ENCODE peak calls at places on chromosomes 13 and 19, in nine cellular contexts. H is aorta; U is thoracic aorta; K is WERI-Rb-1; I is CD4-positive, CD25-positive, alpha-beta regulatory T cell; M is brain microvascular endothelial cell; Z is AG04450; P is sigmoid colon; T is HCT116. X is an unnamed sample.

GRCh38 chr19:18230941-18231734 is 4.9 kb upstream of the PDE4C start:
- DNase-seq in H (no peak), U (no peak), K (no peak), I (no peak), M (peak), Z (no peak), P (no peak), T (no peak), X (no peak)

GRCh38 chr19:48480151-48480475 is 10.9 kb downstream of the CYTH2 start:
- DNase-seq in H (peak), U (no peak), K (no peak), I (no peak), M (no peak), Z (no peak), P (peak), T (no peak), X (no peak)

GRCh38 chr13:40103864-40104263 is 448.4 kb downstream of the COG6 start:
- DNase-seq in H (no peak), U (no peak), K (no peak), I (no peak), M (no peak), Z (no peak), P (no peak), T (no peak), X (no peak)

GRCh38 chr19:52198678-52199077 is 8.8 kb downstream of the PPP2R1A start:
- DNase-seq in H (no peak), U (no peak), K (no peak), I (no peak), M (no peak), Z (no peak), P (no peak), T (no peak), X (no peak)

GRCh38 chr13:21149568-21149967 is 26.8 kb downstream of the SKA3 start:
- DNase-seq in H (no peak), U (no peak), K (no peak), I (no peak), M (no peak), Z (no peak), P (no peak), T (no peak), X (no peak)

GRCh38 chr19:34305221-34306058 is 51.1 kb downstream of the GARRE1 start:
- DNase-seq in H (no peak), U (no peak), K (no peak), I (no peak), M (no peak), Z (no peak), P (no peak), T (no peak), X (no peak)

GRCh38 chr19:15436826-15437110 is 13.0 kb downstream of the WIZ start:
- DNase-seq in H (no peak), U (no peak), K (no peak), I (no peak), M (no peak), Z (no peak), P (no peak), T (no peak), X (no peak)

GRCh38 chr13:27455331-27455855 is 5.0 kb upstream of the MTIF3 start:
- DNase-seq in H (no peak), U (no peak), K (no peak), I (no peak), M (no peak), Z (no peak), P (no peak), T (no peak), X (no peak)

GRCh38 chr13:59024434-59024833 is 1139.3 kb downstream of the DIAPH3 start:
- DNase-seq in H (no peak), U (no peak), K (no peak), I (no peak), M (peak), Z (no peak), P (no peak), T (no peak), X (no peak)

GRCh38 chr19:49056101-49056901 is 1.2 kb downstream of the CGB7 start:
- DNase-seq in H (peak), U (no peak), K (peak), I (peak), M (peak), Z (no peak), P (no peak), T (peak), X (no peak)

GRCh38 chr19:35170359-35171061 is 16.0 kb downstream of the FXYD5 start:
- DNase-seq in H (no peak), U (no peak), K (no peak), I (no peak), M (no peak), Z (no peak), P (peak), T (no peak), X (no peak)

GRCh38 chr19:5308471-5309437 is 31.9 kb downstream of the PTPRS start:
- DNase-seq in H (peak), U (peak), K (no peak), I (no peak), M (peak), Z (peak), P (peak), T (peak), X (peak)

GRCh38 chr13:99354371-99354951 is 47.3 kb upstream of the GPR183 start:
- DNase-seq in H (no peak), U (no peak), K (no peak), I (no peak), M (no peak), Z (no peak), P (no peak), T (no peak), X (no peak)

GRCh38 chr19:35284153-35285140 is 2.1 kb downstream of the HAMP start:
- DNase-seq in H (no peak), U (no peak), K (no peak), I (no peak), M (no peak), Z (no peak), P (no peak), T (no peak), X (no peak)

DNA sequence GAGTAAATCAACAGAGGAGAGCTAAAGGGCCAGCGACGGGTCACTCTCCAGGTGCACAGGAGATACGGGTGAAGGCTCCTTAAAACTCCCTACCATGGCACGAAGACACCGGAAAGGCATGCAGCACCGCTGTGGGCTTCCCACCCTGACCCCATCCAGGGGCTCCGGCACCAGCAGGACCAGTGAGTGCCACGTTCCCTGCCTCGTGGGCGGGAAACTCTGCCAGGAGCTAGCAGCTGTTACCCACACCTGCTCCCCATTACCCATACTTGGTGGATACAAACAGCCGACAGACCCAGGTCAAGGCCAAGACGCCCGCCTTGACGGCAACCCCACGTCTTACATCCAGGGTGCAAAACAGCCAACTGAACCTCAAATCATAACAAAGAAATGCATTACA is 56.7 kb downstream of the GNG7 start:
- DNase-seq in H (no peak), U (no peak), K (no peak), I (no peak), M (no peak), Z (no peak), P (no peak), T (no peak), X (no peak)
- H3K4me3 ChIP-seq in H (no peak), U (no peak), K (no peak), I (no peak), M (no peak), Z (no peak), P (no peak), T (no peak), X (no peak)

DNA sequence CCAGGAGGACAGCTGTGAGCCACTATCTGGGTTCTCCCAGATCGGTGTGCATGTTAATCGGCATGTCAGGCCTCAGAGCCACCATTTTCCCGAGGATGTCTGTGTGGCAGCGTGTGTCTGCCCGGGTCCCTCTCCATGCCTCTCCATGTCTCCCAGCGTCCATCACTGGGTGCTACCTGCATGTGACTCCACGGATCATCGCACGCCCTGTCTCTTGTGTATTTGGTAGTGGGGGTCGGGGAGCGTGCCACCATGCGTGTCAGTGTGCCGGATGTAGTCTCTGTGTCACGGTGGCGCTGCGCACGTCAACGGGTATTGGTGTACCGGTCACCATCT is 5.9 kb downstream of the NFIX start:
- DNase-seq in H (no peak), U (no peak), K (no peak), I (no peak), M (no peak), Z (no peak), P (no peak), T (no peak), X (no peak)
- H3K27ac ChIP-seq in H (peak), U (peak), K (no peak), I (no peak), M (no peak), Z (no peak), P (peak), T (no peak), X (peak)

GRCh38 chr13:75803175-75803611 is 167.1 kb downstream of the LMO7 start:
- DNase-seq in H (no peak), U (no peak), K (no peak), I (no peak), M (no peak), Z (no peak), P (no peak), T (no peak), X (no peak)
- H3K4me3 ChIP-seq in H (no peak), U (peak), K (no peak), I (peak), M (no peak), Z (no peak), P (no peak), T (no peak), X (no peak)

DNA sequence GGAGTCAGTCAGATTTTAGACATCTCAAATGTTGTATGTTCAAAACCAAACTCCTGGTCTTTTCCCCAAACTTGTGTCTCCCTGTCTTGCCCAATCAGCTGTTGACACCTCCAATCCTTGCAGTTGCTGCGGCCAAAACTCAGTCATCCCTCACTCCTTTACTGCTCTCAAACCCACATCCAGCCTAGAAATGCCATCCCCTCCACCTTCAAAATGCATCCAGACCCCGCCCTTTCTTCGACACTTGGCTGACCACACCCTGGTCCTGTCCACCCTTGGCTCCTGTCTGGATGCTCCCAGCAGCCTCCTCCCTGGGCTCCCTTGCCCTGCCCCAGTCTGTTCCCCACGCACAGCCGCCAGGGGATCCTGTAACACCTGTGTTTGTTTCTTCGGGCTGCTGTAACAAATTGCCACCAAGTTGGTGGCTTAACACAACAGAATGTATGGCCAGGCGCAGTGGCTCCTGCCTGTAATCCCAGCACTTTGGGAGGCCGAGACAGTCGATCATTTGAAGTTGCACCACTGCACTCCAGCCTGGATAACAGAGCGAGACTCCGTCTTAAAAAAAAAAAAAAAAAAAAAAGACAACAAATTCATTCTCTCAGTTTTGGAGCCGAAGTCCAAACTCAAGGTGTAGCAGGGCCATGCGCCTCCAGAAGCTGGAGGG is 11.7 kb downstream of the PLD3 start:
- DNase-seq in H (no peak), U (no peak), K (peak), I (no peak), M (no peak), Z (no peak), P (no peak), T (no peak), X (no peak)
- H3K27ac ChIP-seq in H (no peak), U (no peak), K (no peak), I (no peak), M (no peak), Z (no peak), P (no peak), T (no peak), X (no peak)

GRCh38 chr13:97141564-97142005 is 80.5 kb upstream of the MBNL2 start:
- DNase-seq in H (no peak), U (no peak), K (peak), I (no peak), M (peak), Z (peak), P (peak), T (peak), X (no peak)

GRCh38 chr13:97142452-97142851 is 79.7 kb upstream of the MBNL2 start:
- DNase-seq in H (no peak), U (no peak), K (no peak), I (no peak), M (peak), Z (no peak), P (no peak), T (peak), X (no peak)

GRCh38 chr13:97136418-97136817 is 85.7 kb upstream of the MBNL2 start:
- DNase-seq in H (no peak), U (no peak), K (no peak), I (no peak), M (no peak), Z (no peak), P (no peak), T (no peak), X (no peak)

GRCh38 chr13:97139704-97140103 is 82.4 kb upstream of the MBNL2 start:
- DNase-seq in H (no peak), U (no peak), K (no peak), I (no peak), M (no peak), Z (no peak), P (no peak), T (no peak), X (no peak)

DNA sequence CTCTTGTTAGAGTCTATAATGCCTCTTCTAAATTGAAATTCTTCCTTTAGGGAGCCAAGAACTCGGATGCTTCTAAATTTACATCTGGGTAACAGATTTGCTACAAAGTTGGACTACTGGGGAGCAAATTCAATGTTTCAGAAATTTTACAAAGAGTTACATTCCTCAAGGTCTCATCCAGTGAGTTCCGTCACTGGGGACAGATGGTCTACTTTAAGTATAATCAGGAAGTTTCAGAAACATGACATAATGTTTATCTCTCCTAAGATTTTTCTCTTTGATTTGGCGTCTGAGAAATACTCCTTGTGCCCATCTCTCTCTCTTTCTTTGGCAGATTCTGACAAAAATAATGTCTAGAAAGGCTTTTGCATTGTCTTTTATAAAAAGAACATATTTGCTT is 81.5 kb upstream of the MBNL2 start:
- DNase-seq in H (no peak), U (no peak), K (no peak), I (no peak), M (peak), Z (no peak), P (no peak), T (no peak), X (no peak)
- H3K4me3 ChIP-seq in H (no peak), U (no peak), K (no peak), I (no peak), M (no peak), Z (no peak), P (no peak), T (no peak), X (no peak)

DNA sequence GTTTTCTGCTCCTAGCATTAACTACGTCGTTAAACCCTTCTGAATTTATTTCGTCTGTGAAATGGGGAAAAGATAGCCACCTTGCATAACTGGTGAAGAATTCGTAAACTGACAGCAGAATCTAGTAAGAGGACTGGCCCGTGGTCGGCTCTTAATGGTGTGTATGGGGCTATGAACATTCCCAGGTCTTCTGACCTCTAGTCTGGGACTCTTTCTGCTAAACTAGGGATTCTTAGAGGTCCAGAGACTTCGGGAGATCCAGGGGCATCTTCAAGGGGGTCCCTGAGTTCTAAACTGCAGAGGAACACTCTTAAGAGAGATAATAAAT is 231.1 kb upstream of the SERP2 start:
- DNase-seq in H (no peak), U (no peak), K (no peak), I (no peak), M (no peak), Z (no peak), P (no peak), T (no peak), X (no peak)
- H3K27ac ChIP-seq in H (peak), U (peak), K (peak), I (no peak), M (peak), Z (no peak), P (peak), T (peak), X (peak)

DNA sequence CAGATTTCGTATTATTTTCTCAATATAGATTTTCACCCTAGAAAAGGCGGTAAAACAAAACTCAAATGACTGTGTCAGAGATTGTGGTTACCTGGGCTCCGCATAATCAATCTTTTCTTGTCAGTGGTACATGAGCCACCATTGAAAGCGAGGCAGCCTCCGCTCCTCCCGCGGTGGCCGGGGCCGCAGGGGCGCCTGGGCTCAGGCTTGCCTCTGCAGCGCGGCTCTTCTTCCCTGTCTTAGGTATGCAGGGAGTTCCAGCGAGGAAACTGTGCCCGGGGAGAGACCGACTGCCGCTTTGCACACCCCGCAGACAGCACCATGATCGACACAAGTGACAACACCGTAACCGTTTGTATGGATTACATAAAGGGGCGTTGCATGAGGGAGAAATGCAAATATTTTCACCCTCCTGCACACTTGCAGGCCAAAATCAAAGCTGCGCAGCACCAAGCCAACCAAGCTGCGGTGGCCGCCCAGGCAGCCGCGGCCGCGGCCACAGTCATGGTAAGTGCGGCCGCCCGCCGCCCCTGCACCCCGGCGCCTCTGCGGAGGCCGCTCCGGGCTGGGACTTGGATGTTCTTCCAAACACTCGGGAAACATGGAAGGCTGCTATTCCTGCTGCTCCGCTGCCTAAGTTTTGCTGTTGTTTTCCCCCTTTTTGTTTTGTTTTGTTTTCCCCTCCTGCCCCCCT is 87.3 kb upstream of the RAP2A start:
- DNase-seq in H (peak), U (no peak), K (no peak), I (no peak), M (no peak), Z (no peak), P (no peak), T (no peak), X (no peak)
- H3K4me3 ChIP-seq in H (no peak), U (no peak), K (no peak), I (no peak), M (no peak), Z (no peak), P (no peak), T (no peak), X (no peak)

GRCh38 chr19:41870401-41870873 is 6.6 kb upstream of the CD79A start:
- DNase-seq in H (no peak), U (no peak), K (no peak), I (no peak), M (peak), Z (no peak), P (no peak), T (no peak), X (no peak)
- H3K27ac ChIP-seq in H (no peak), U (no peak), K (no peak), I (peak), M (no peak), Z (no peak), P (no peak), T (peak), X (no peak)

DNA sequence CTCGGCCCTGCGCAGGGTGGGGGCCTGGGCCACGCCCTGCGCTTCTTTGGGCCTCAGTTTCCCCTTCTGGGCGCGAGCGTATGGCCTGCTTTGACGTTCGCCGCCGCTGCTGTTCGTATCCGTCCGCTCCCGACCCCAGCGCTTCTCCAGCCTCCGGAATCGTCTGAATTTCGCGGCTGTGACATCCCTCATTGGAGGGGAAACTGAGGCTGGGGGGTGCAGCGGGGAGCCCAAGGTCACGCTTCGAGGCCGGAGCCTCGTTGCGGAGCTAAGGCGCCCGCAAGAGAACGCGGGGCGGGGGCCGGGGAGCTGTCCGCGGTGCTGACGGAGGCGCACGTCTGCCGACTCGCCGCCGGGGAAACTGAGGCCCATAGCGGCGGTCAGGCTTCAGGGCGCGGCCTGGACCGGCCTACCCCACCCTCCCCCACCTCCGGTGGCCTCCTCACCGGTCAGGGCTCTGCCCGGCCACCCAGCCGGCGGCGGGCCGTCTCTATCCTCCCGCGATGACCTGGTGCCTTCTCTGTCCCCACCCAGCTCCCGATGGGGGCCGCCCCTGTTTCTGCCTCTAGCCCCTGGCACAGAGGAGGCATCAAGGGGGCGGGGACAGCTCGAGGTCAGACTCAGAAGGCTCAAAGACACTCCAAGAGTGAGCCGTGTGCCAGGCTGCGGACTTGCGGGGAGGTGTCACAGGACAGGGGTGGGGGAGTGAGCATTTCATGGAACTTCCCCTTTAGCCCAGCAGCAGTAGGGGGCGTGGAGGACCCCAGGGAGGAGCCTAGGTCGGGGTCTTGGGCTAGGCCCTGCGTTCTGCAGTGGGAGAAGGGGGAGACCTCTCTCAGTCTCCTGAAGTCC is 3.0 kb upstream of the APC2 start:
- DNase-seq in H (no peak), U (no peak), K (peak), I (no peak), M (no peak), Z (no peak), P (no peak), T (no peak), X (no peak)
- H3K4me3 ChIP-seq in H (no peak), U (no peak), K (peak), I (no peak), M (no peak), Z (peak), P (peak), T (peak), X (peak)

GRCh38 chr13:81304121-81304659 is 963.3 kb upstream of the SPRY2 start:
- DNase-seq in H (no peak), U (no peak), K (no peak), I (no peak), M (no peak), Z (no peak), P (no peak), T (no peak), X (no peak)
- H3K27ac ChIP-seq in H (no peak), U (no peak), K (no peak), I (no peak), M (no peak), Z (no peak), P (no peak), T (no peak), X (no peak)